ENCODE peak calls at places on chromosomes 3 and 15, in five cellular contexts. One of them, this sample, is unnamed.

GRCh38 chr15:75329571-75329970 is 6.3 kb upstream of the COMMD4 start:
- DNase-seq in mesenchymal stem cell: no peak
- DNase-seq in trophoblast cell: no peak
- DNase-seq in IMR-90: no peak
- DNase-seq in H9: no peak
- DNase-seq in this sample: no peak

GRCh38 chr15:42289166-42289565 is 15.9 kb upstream of the TMEM87A start:
- DNase-seq in H9: no peak
- DNase-seq in IMR-90: no peak
- DNase-seq in trophoblast cell: no peak
- DNase-seq in mesenchymal stem cell: no peak
- DNase-seq in this sample: no peak

GRCh38 chr15:52551762-52552161 is 17.1 kb downstream of the ARPP19 start:
- DNase-seq in IMR-90: no peak
- DNase-seq in H9: no peak
- DNase-seq in trophoblast cell: no peak
- DNase-seq in mesenchymal stem cell: no peak
- DNase-seq in this sample: no peak

GRCh38 chr3:142947352-142947751 is 16.1 kb downstream of the PAQR9 start:
- DNase-seq in trophoblast cell: peak
- DNase-seq in IMR-90: no peak
- DNase-seq in mesenchymal stem cell: no peak
- DNase-seq in H9: peak
- DNase-seq in this sample: no peak

GRCh38 chr3:164832216-164832615 is 246.1 kb downstream of the SI start:
- DNase-seq in IMR-90: no peak
- DNase-seq in H9: no peak
- DNase-seq in mesenchymal stem cell: peak
- DNase-seq in trophoblast cell: no peak
- DNase-seq in this sample: no peak

GRCh38 chr15:75947117-75947516 is 43.4 kb downstream of the FBXO22 start:
- DNase-seq in trophoblast cell: peak
- DNase-seq in H9: no peak
- DNase-seq in IMR-90: peak
- DNase-seq in mesenchymal stem cell: peak
- DNase-seq in this sample: no peak

GRCh38 chr3:179811321-179812095 is 158.7 kb downstream of the USP13 start:
- DNase-seq in H9: peak
- DNase-seq in trophoblast cell: peak
- DNase-seq in IMR-90: peak
- DNase-seq in mesenchymal stem cell: peak
- DNase-seq in this sample: peak

GRCh38 chr3:188589056-188589455 is 435.1 kb downstream of the LPP start:
- DNase-seq in mesenchymal stem cell: no peak
- DNase-seq in trophoblast cell: no peak
- DNase-seq in H9: no peak
- DNase-seq in IMR-90: no peak
- DNase-seq in this sample: no peak

GRCh38 chr15:50879016-50879415 is 29.5 kb upstream of the AP4E1 start:
- DNase-seq in trophoblast cell: no peak
- DNase-seq in IMR-90: no peak
- DNase-seq in mesenchymal stem cell: no peak
- DNase-seq in H9: no peak
- DNase-seq in this sample: no peak

GRCh38 chr3:81492048-81492447 is 269.4 kb downstream of the GBE1 start:
- DNase-seq in mesenchymal stem cell: peak
- DNase-seq in IMR-90: peak
- DNase-seq in trophoblast cell: no peak
- DNase-seq in H9: no peak
- DNase-seq in this sample: no peak

GRCh38 chr3:53169832-53170324 is 8.9 kb downstream of the PRKCD start:
- DNase-seq in IMR-90: no peak
- DNase-seq in mesenchymal stem cell: no peak
- DNase-seq in H9: no peak
- DNase-seq in trophoblast cell: no peak
- DNase-seq in this sample: no peak
- H2AK5ac ChIP-seq in IMR-90: no peak
- H2AK5ac ChIP-seq in mesenchymal stem cell: no peak
- H2AK5ac ChIP-seq in H9: no peak
- H2AK5ac ChIP-seq in trophoblast cell: no peak
- H2AK5ac ChIP-seq in this sample: peak

DNA sequence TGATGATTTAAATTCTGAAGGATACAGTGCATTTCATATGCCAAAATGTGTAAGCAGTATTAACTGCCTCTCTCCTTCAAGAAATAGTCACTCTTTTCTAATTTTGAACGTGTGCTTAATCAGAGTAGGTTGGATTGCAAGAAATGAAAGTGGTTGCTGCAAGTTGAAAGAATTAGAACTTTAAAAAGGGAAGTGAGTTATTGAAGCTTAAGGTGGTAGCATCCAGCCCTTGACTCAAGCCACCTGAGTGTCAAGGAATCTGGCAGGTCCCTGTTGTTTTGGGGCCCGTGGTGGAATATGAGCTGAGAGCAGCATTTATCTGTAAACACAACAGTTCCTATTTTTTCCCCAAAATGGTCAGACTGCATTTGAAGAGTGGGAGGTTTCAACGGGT is 1.7 kb downstream of the ITPR1 start:
- DNase-seq in H9: no peak
- DNase-seq in mesenchymal stem cell: no peak
- DNase-seq in IMR-90: no peak
- DNase-seq in trophoblast cell: no peak
- DNase-seq in this sample: no peak
- H2AFZ ChIP-seq in H9: no peak
- H2AFZ ChIP-seq in mesenchymal stem cell: no peak
- H2AFZ ChIP-seq in IMR-90: no peak
- H2AFZ ChIP-seq in trophoblast cell: no peak
- H2AFZ ChIP-seq in this sample: no peak

GRCh38 chr15:82710926-82711490 is 1.3 kb upstream of the AP3B2 start:
- DNase-seq in mesenchymal stem cell: no peak
- DNase-seq in IMR-90: no peak
- DNase-seq in H9: no peak
- DNase-seq in trophoblast cell: no peak
- DNase-seq in this sample: no peak
- H2BK5ac ChIP-seq in mesenchymal stem cell: peak
- H2BK5ac ChIP-seq in IMR-90: no peak
- H2BK5ac ChIP-seq in H9: no peak
- H2BK5ac ChIP-seq in trophoblast cell: no peak
- H2BK5ac ChIP-seq in this sample: no peak

DNA sequence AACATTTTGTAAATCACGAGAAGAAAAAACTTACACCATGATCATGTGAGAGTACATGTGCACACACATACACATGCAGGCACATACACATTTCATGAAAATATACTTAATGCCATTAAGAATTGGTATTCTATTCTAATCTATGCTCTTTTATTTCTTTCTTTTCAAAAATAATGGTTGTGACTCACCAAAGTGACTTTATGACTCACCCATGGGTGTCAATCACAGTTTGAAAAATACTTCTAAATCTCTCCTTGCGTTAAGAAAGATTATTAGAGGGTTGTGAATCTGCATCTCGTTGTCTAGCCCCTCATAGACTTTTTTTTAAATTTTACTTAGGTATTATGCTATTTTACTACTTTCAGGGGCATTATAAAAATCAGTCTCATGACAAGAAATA is 254.2 kb downstream of the TUSC7 start:
- DNase-seq in IMR-90: no peak
- DNase-seq in mesenchymal stem cell: no peak
- DNase-seq in H9: no peak
- DNase-seq in trophoblast cell: no peak
- DNase-seq in this sample: no peak
- H2AK5ac ChIP-seq in IMR-90: no peak
- H2AK5ac ChIP-seq in mesenchymal stem cell: no peak
- H2AK5ac ChIP-seq in H9: no peak
- H2AK5ac ChIP-seq in trophoblast cell: no peak
- H2AK5ac ChIP-seq in this sample: no peak

GRCh38 chr3:89113344-89113743 is 5.9 kb downstream of the EPHA3 start:
- DNase-seq in mesenchymal stem cell: no peak
- DNase-seq in trophoblast cell: no peak
- DNase-seq in IMR-90: no peak
- DNase-seq in H9: no peak
- DNase-seq in this sample: no peak

GRCh38 chr3:89116486-89116885 is 9.1 kb downstream of the EPHA3 start:
- DNase-seq in H9: no peak
- DNase-seq in IMR-90: no peak
- DNase-seq in mesenchymal stem cell: no peak
- DNase-seq in trophoblast cell: no peak
- DNase-seq in this sample: no peak

GRCh38 chr3:89113887-89114840 is 6.7 kb downstream of the EPHA3 start:
- DNase-seq in mesenchymal stem cell: peak
- DNase-seq in H9: peak
- DNase-seq in trophoblast cell: no peak
- DNase-seq in IMR-90: peak
- DNase-seq in this sample: peak

GRCh38 chr3:89114841-89115223 is 7.4 kb downstream of the EPHA3 start:
- DNase-seq in mesenchymal stem cell: no peak
- DNase-seq in trophoblast cell: no peak
- DNase-seq in IMR-90: no peak
- DNase-seq in H9: no peak
- DNase-seq in this sample: no peak
- H2AFZ ChIP-seq in mesenchymal stem cell: peak
- H2AFZ ChIP-seq in trophoblast cell: no peak
- H2AFZ ChIP-seq in IMR-90: peak
- H2AFZ ChIP-seq in H9: no peak
- H2AFZ ChIP-seq in this sample: peak

GRCh38 chr3:134376385-134376765 is 2.1 kb upstream of the AMOTL2 start:
- DNase-seq in H9: peak
- DNase-seq in IMR-90: no peak
- DNase-seq in mesenchymal stem cell: no peak
- DNase-seq in trophoblast cell: no peak
- DNase-seq in this sample: no peak

GRCh38 chr3:134378384-134378783 is 4.1 kb upstream of the AMOTL2 start:
- DNase-seq in trophoblast cell: no peak
- DNase-seq in H9: peak
- DNase-seq in IMR-90: no peak
- DNase-seq in mesenchymal stem cell: no peak
- DNase-seq in this sample: no peak

GRCh38 chr3:134376786-134377431 is 2.7 kb upstream of the AMOTL2 start:
- DNase-seq in trophoblast cell: no peak
- DNase-seq in mesenchymal stem cell: no peak
- DNase-seq in H9: no peak
- DNase-seq in IMR-90: no peak
- DNase-seq in this sample: no peak

GRCh38 chr3:134378818-134379217 is 4.6 kb upstream of the AMOTL2 start:
- DNase-seq in trophoblast cell: peak
- DNase-seq in H9: no peak
- DNase-seq in mesenchymal stem cell: no peak
- DNase-seq in IMR-90: peak
- DNase-seq in this sample: no peak

DNA sequence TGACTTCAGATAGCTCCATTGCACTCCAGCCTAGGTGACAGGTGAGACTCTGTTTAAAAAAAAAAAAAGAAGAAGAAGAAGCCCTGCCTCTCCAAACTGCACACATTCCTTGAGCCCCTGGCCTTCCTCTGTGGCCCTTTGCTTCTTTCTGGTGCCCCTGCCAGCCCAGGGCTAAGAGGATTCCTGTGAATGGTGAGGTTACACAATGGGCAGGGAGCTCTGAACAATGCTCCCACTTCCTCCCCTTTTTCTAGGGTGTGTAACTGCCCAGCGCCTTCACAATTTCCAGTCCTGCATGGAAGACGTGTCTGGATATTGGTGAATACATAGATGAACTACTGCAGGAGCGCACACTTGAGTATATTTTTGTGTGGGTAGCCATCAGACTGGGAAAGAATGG is 3.6 kb upstream of the AMOTL2 start:
- DNase-seq in H9: peak
- DNase-seq in mesenchymal stem cell: no peak
- DNase-seq in IMR-90: no peak
- DNase-seq in trophoblast cell: no peak
- DNase-seq in this sample: no peak
- H2BK5ac ChIP-seq in H9: no peak
- H2BK5ac ChIP-seq in mesenchymal stem cell: no peak
- H2BK5ac ChIP-seq in IMR-90: no peak
- H2BK5ac ChIP-seq in trophoblast cell: no peak
- H2BK5ac ChIP-seq in this sample: no peak

This sample was measured in neuronal stem cell.